ENCODE peak calls at places on chromosomes 1 and 21, in ten cellular contexts. One of them, this sample, is unnamed.

GRCh38 chr1:148372731-148373130 is 110.4 kb downstream of the PPIAL4G start:
- DNase-seq in body of pancreas: no peak
- DNase-seq in astrocyte of the spinal cord: peak; percentile 21
- DNase-seq in uterus: no peak
- DNase-seq in psoas muscle: no peak
- DNase-seq in fibroblast of lung: peak; percentile 41
- DNase-seq in BJ: no peak
- DNase-seq in kidney: no peak
- DNase-seq in glutamatergic neuron: no peak
- DNase-seq in IMR-90: peak; percentile 44
- DNase-seq in this sample: no peak

GRCh38 chr1:91053630-91054029 is 31.8 kb upstream of the ZNF644 start:
- DNase-seq in fibroblast of lung: no peak
- DNase-seq in uterus: no peak
- DNase-seq in glutamatergic neuron: no peak
- DNase-seq in astrocyte of the spinal cord: no peak
- DNase-seq in psoas muscle: no peak
- DNase-seq in BJ: no peak
- DNase-seq in IMR-90: no peak
- DNase-seq in kidney: no peak
- DNase-seq in body of pancreas: no peak
- DNase-seq in this sample: no peak

GRCh38 chr1:147812799-147813198 is 52.4 kb upstream of the GJA5 start:
- DNase-seq in body of pancreas: no peak
- DNase-seq in psoas muscle: no peak
- DNase-seq in fibroblast of lung: no peak
- DNase-seq in astrocyte of the spinal cord: no peak
- DNase-seq in IMR-90: no peak
- DNase-seq in uterus: no peak
- DNase-seq in kidney: no peak
- DNase-seq in glutamatergic neuron: no peak
- DNase-seq in BJ: no peak
- DNase-seq in this sample: no peak

GRCh38 chr1:28064064-28064463 is 24.3 kb downstream of the EYA3 start:
- DNase-seq in kidney: no peak
- DNase-seq in astrocyte of the spinal cord: peak; percentile 56
- DNase-seq in uterus: no peak
- DNase-seq in glutamatergic neuron: no peak
- DNase-seq in BJ: no peak
- DNase-seq in body of pancreas: no peak
- DNase-seq in IMR-90: peak; percentile 83
- DNase-seq in psoas muscle: no peak
- DNase-seq in fibroblast of lung: peak; percentile 63
- DNase-seq in this sample: no peak

GRCh38 chr1:44672254-44672955 is 1.9 kb downstream of the TMEM53 start:
- DNase-seq in uterus: no peak
- DNase-seq in fibroblast of lung: peak; percentile 91
- DNase-seq in body of pancreas: peak; percentile 56
- DNase-seq in kidney: peak; percentile 61
- DNase-seq in psoas muscle: no peak
- DNase-seq in IMR-90: peak; percentile 44
- DNase-seq in astrocyte of the spinal cord: peak; percentile 88
- DNase-seq in BJ: no peak
- DNase-seq in glutamatergic neuron: no peak
- DNase-seq in this sample: no peak

GRCh38 chr1:76640092-76640491 is 227.2 kb upstream of the ST6GALNAC5 start:
- DNase-seq in BJ: no peak
- DNase-seq in astrocyte of the spinal cord: peak; percentile 31
- DNase-seq in IMR-90: peak; percentile 11
- DNase-seq in fibroblast of lung: peak; percentile 17
- DNase-seq in psoas muscle: no peak
- DNase-seq in body of pancreas: no peak
- DNase-seq in kidney: no peak
- DNase-seq in uterus: no peak
- DNase-seq in glutamatergic neuron: no peak
- DNase-seq in this sample: no peak

GRCh38 chr1:202588644-202589189 is 121.5 kb downstream of the SYT2 start:
- DNase-seq in IMR-90: no peak
- DNase-seq in glutamatergic neuron: no peak
- DNase-seq in BJ: no peak
- DNase-seq in uterus: no peak
- DNase-seq in kidney: no peak
- DNase-seq in body of pancreas: no peak
- DNase-seq in psoas muscle: no peak
- DNase-seq in fibroblast of lung: no peak
- DNase-seq in astrocyte of the spinal cord: no peak
- DNase-seq in this sample: no peak

GRCh38 chr1:171868217-171868616 is 26.9 kb downstream of the DNM3 start:
- DNase-seq in astrocyte of the spinal cord: peak; percentile 6
- DNase-seq in psoas muscle: no peak
- DNase-seq in kidney: no peak
- DNase-seq in fibroblast of lung: peak; percentile 43
- DNase-seq in IMR-90: no peak
- DNase-seq in body of pancreas: no peak
- DNase-seq in BJ: no peak
- DNase-seq in uterus: no peak
- DNase-seq in glutamatergic neuron: no peak
- DNase-seq in this sample: no peak

GRCh38 chr1:182956708-182957365 is 3.9 kb upstream of the SHCBP1L start:
- DNase-seq in glutamatergic neuron: no peak
- DNase-seq in IMR-90: no peak
- DNase-seq in psoas muscle: no peak
- DNase-seq in fibroblast of lung: no peak
- DNase-seq in kidney: no peak
- DNase-seq in BJ: no peak
- DNase-seq in uterus: no peak
- DNase-seq in astrocyte of the spinal cord: no peak
- DNase-seq in body of pancreas: no peak
- DNase-seq in this sample: no peak

GRCh38 chr21:21997390-21998333 is 999.5 kb downstream of the NCAM2 start:
- DNase-seq in uterus: no peak
- DNase-seq in fibroblast of lung: no peak
- DNase-seq in psoas muscle: no peak
- DNase-seq in body of pancreas: no peak
- DNase-seq in astrocyte of the spinal cord: no peak
- DNase-seq in kidney: no peak
- DNase-seq in IMR-90: no peak
- DNase-seq in BJ: no peak
- DNase-seq in glutamatergic neuron: no peak
- DNase-seq in this sample: no peak

GRCh38 chr1:216731562-216731961 is 8.3 kb upstream of the ESRRG start:
- DNase-seq in fibroblast of lung: no peak
- DNase-seq in astrocyte of the spinal cord: no peak
- DNase-seq in kidney: no peak
- DNase-seq in BJ: no peak
- DNase-seq in body of pancreas: no peak
- DNase-seq in glutamatergic neuron: no peak
- DNase-seq in IMR-90: no peak
- DNase-seq in psoas muscle: no peak
- DNase-seq in uterus: no peak
- DNase-seq in this sample: no peak

GRCh38 chr1:68321084-68321685 is 88.9 kb upstream of the WLS start:
- DNase-seq in astrocyte of the spinal cord: peak; percentile 76
- DNase-seq in glutamatergic neuron: peak; percentile 65
- DNase-seq in kidney: peak; percentile 86
- DNase-seq in fibroblast of lung: peak; percentile 62
- DNase-seq in psoas muscle: peak; percentile 44
- DNase-seq in uterus: peak; percentile 47
- DNase-seq in IMR-90: peak; percentile 61
- DNase-seq in BJ: no peak
- DNase-seq in body of pancreas: peak; percentile 91
- DNase-seq in this sample: no peak

GRCh38 chr1:64891440-64891815 is 74.9 kb downstream of the JAK1 start:
- DNase-seq in astrocyte of the spinal cord: no peak
- DNase-seq in kidney: no peak
- DNase-seq in IMR-90: peak; percentile 57
- DNase-seq in glutamatergic neuron: no peak
- DNase-seq in fibroblast of lung: no peak
- DNase-seq in body of pancreas: no peak
- DNase-seq in BJ: no peak
- DNase-seq in psoas muscle: no peak
- DNase-seq in uterus: no peak
- DNase-seq in this sample: no peak

GRCh38 chr1:163290025-163290610 is 31.6 kb upstream of the NUF2 start:
- DNase-seq in astrocyte of the spinal cord: no peak
- DNase-seq in psoas muscle: no peak
- DNase-seq in glutamatergic neuron: no peak
- DNase-seq in body of pancreas: peak; percentile 2
- DNase-seq in uterus: no peak
- DNase-seq in fibroblast of lung: no peak
- DNase-seq in kidney: no peak
- DNase-seq in IMR-90: peak; percentile 49
- DNase-seq in BJ: no peak
- DNase-seq in this sample: no peak

GRCh38 chr1:171817511-171818265 is 23.6 kb upstream of the DNM3 start:
- DNase-seq in kidney: no peak
- DNase-seq in BJ: peak; percentile 39
- DNase-seq in uterus: peak; percentile 38
- DNase-seq in IMR-90: peak; percentile 76
- DNase-seq in astrocyte of the spinal cord: peak; percentile 64
- DNase-seq in glutamatergic neuron: no peak
- DNase-seq in fibroblast of lung: peak; percentile 78
- DNase-seq in body of pancreas: peak; percentile 22
- DNase-seq in psoas muscle: no peak
- DNase-seq in this sample: no peak

GRCh38 chr1:23251812-23252211 is 34.5 kb upstream of the HTR1D start:
- DNase-seq in psoas muscle: no peak
- DNase-seq in IMR-90: peak; percentile 19
- DNase-seq in glutamatergic neuron: no peak
- DNase-seq in BJ: no peak
- DNase-seq in kidney: no peak
- DNase-seq in fibroblast of lung: peak; percentile 14
- DNase-seq in body of pancreas: no peak
- DNase-seq in astrocyte of the spinal cord: no peak
- DNase-seq in uterus: no peak
- DNase-seq in this sample: no peak

GRCh38 chr1:170670751-170671628 is 7.1 kb downstream of the PRRX1 start:
- DNase-seq in astrocyte of the spinal cord: peak; percentile 69
- DNase-seq in psoas muscle: peak; percentile 68
- DNase-seq in uterus: peak; percentile 84
- DNase-seq in BJ: no peak
- DNase-seq in glutamatergic neuron: peak; percentile 88
- DNase-seq in body of pancreas: no peak
- DNase-seq in fibroblast of lung: no peak
- DNase-seq in IMR-90: peak; percentile 37
- DNase-seq in kidney: peak; percentile 73
- DNase-seq in this sample: no peak
- TF ChIP-seq CTCF in astrocyte of the spinal cord: peak; percentile 90
- TF ChIP-seq CTCF in psoas muscle: peak; percentile 52
- TF ChIP-seq CTCF in uterus: peak; percentile 90
- TF ChIP-seq CTCF in BJ: peak; percentile 13
- TF ChIP-seq CTCF in glutamatergic neuron: peak; percentile 91
- TF ChIP-seq CTCF in body of pancreas: peak; percentile 32
- TF ChIP-seq CTCF in fibroblast of lung: peak; percentile 81
- TF ChIP-seq CTCF in IMR-90: peak; percentile 74
- TF ChIP-seq CTCF in kidney: peak; percentile 41
- TF ChIP-seq CTCF in this sample: no peak

DNA sequence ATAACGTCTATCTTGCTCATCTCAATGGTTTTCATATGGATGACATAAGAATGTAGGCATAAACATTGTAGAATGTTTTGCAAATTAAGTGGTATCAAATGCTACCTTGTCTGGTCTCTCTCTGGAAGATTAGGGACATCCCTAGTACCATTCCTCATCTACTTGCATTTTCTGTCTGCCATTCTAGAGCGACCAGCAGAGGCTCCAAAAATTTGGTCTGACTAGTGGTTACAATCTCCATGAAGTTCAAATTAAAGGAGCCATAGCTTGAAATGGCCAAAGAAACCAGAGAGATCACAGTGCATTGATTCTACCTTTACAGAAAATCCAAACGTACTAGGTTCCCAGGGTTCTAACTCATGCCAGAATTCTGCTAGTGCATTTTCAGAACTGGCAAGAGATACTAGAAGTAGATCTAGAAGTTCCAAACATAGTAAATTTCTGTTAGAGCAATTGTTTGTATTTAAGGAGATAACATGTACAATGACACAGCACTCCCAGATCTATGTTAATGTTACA is 1.1 kb downstream of the CD84 start:
- DNase-seq in uterus: no peak
- DNase-seq in fibroblast of lung: no peak
- DNase-seq in astrocyte of the spinal cord: no peak
- DNase-seq in glutamatergic neuron: no peak
- DNase-seq in IMR-90: no peak
- DNase-seq in kidney: no peak
- DNase-seq in BJ: no peak
- DNase-seq in body of pancreas: no peak
- DNase-seq in psoas muscle: no peak
- DNase-seq in this sample: no peak
- TF ChIP-seq CTCF in uterus: no peak
- TF ChIP-seq CTCF in fibroblast of lung: no peak
- TF ChIP-seq CTCF in astrocyte of the spinal cord: no peak
- TF ChIP-seq CTCF in glutamatergic neuron: no peak
- TF ChIP-seq CTCF in IMR-90: no peak
- TF ChIP-seq CTCF in kidney: no peak
- TF ChIP-seq CTCF in BJ: no peak
- TF ChIP-seq CTCF in body of pancreas: no peak
- TF ChIP-seq CTCF in psoas muscle: no peak
- TF ChIP-seq CTCF in this sample: no peak

GRCh38 chr21:33522297-33522696 is 19.6 kb downstream of the GART start:
- DNase-seq in psoas muscle: no peak
- DNase-seq in glutamatergic neuron: no peak
- DNase-seq in BJ: no peak
- DNase-seq in uterus: no peak
- DNase-seq in IMR-90: no peak
- DNase-seq in body of pancreas: no peak
- DNase-seq in astrocyte of the spinal cord: no peak
- DNase-seq in fibroblast of lung: no peak
- DNase-seq in kidney: no peak
- DNase-seq in this sample: no peak
- TF ChIP-seq CTCF in psoas muscle: no peak
- TF ChIP-seq CTCF in glutamatergic neuron: no peak
- TF ChIP-seq CTCF in BJ: no peak
- TF ChIP-seq CTCF in uterus: no peak
- TF ChIP-seq CTCF in IMR-90: no peak
- TF ChIP-seq CTCF in body of pancreas: no peak
- TF ChIP-seq CTCF in astrocyte of the spinal cord: no peak
- TF ChIP-seq CTCF in fibroblast of lung: no peak
- TF ChIP-seq CTCF in kidney: no peak
- TF ChIP-seq CTCF in this sample: no peak

DNA sequence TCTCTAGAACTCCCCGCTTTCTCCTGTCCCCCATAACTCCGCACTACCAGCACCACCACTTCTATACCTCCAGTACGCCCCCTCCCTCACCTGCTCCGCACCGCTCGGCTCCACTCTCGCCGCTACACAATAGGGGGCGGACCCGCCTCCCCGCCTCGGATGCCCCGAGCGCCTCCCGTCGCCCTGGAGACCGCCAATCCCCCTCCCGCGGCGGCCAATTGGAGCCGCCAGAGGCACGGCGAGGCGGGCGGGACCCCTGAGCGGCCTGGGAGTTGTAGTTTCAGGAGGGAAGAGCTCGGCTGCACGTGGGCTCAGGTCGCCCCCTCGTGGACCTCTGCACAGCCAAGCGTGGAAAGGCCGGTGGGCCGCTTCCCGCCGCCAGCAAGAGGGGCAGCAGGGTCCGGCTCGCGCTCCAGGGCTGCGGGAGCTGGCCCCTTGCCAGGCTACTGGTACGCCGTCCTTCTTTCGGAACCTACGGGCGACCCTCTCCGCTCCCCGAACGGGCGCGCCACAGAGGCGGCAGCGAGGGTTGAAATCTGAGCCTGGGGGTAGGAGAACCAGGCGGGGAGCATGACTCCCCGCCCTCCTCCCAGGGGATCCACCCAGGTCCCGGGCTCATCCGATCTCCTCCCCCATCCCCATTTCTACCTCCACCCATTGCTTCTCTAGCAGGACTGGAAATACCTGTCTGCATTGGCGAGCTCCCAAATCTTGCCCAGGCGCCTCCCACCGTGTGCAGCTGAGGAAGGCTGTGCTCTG is at the start of gene IGSF9:
- DNase-seq in glutamatergic neuron: peak; percentile 92
- DNase-seq in fibroblast of lung: peak; percentile 76
- DNase-seq in BJ: no peak
- DNase-seq in psoas muscle: peak; percentile 77
- DNase-seq in body of pancreas: peak; percentile 93
- DNase-seq in IMR-90: peak; percentile 49
- DNase-seq in uterus: peak; percentile 88
- DNase-seq in kidney: peak; percentile 93
- DNase-seq in astrocyte of the spinal cord: peak; percentile 80
- DNase-seq in this sample: peak; percentile 91
- TF ChIP-seq CTCF in glutamatergic neuron: peak; percentile 50
- TF ChIP-seq CTCF in fibroblast of lung: peak; percentile 37
- TF ChIP-seq CTCF in BJ: peak; percentile 60
- TF ChIP-seq CTCF in psoas muscle: peak; percentile 44
- TF ChIP-seq CTCF in body of pancreas: peak; percentile 61
- TF ChIP-seq CTCF in IMR-90: peak; percentile 39
- TF ChIP-seq CTCF in uterus: peak; percentile 78
- TF ChIP-seq CTCF in kidney: peak; percentile 36
- TF ChIP-seq CTCF in astrocyte of the spinal cord: peak; percentile 55
- TF ChIP-seq CTCF in this sample: peak; percentile 85

This sample was measured in D721Med.